ENCODE peak calls at places on chromosomes 2 and 18, in four cellular contexts. N is small intestine, K is SK-N-SH, E is OCI-LY7. T is an unnamed sample.

GRCh38 chr18:59011786-59012185 is 127.9 kb upstream of the SEC11C start:
- DNase-seq in N (no peak), K (no peak), E (peak; percentile 37), T (no peak)

GRCh38 chr2:101704046-101704466 is 6.5 kb downstream of the MAP4K4 start:
- DNase-seq in N (no peak), K (no peak), E (peak; percentile 43), T (no peak)

GRCh38 chr2:166333809-166334208 is 41.9 kb downstream of the SCN9A start:
- DNase-seq in N (no peak), K (no peak), E (no peak), T (no peak)

GRCh38 chr2:179551545-179552045 is 287.0 kb upstream of the SESTD1 start:
- DNase-seq in N (no peak), K (no peak), E (no peak), T (no peak)

GRCh38 chr2:128262315-128263253 is 56.1 kb downstream of the HS6ST1 start:
- DNase-seq in N (no peak), K (no peak), E (no peak), T (no peak)

GRCh38 chr2:54949431-54949830 is 100.8 kb downstream of the RTN4 start:
- DNase-seq in N (no peak), K (no peak), E (no peak), T (no peak)

GRCh38 chr18:32383040-32383819 is 87.5 kb downstream of the GAREM1 start:
- DNase-seq in N (peak; percentile 22), K (no peak), E (no peak), T (no peak)

GRCh38 chr2:20447437-20448245 is 767 bp downstream of the RHOB start:
- DNase-seq in N (peak; percentile 44), K (peak; percentile 82), E (no peak), T (peak; percentile 66)

DNA sequence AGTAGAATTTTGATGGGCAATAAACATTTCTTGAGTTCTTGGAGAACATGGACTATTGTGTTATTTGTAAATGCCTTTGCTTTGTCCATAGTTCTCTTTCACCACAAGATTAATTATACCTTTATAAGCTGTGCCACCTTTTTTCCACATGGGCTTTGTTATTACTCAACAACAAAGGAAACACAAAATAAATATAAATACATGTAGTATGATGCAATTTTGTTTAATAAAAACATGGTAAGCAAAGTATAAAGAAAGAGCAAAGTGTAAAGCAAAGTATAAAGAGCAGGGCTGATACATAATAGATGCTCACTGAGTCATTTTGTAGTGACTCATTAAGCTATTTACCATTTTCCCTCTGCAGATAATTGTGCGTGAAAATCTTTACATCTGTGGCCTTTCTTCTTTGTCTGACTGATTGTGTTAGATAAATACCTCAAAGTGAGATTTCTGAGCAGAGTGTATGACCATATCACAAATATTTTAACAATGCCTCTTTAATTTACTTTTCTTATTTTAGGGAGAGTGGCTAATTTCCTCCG is 80.9 kb downstream of the CERS6 start:
- DNase-seq in N (no peak), K (no peak), E (no peak), T (no peak)
- H3K9me3 ChIP-seq in N (no peaks in the 10 kb centered on the region), K (no peaks in the 10 kb centered on the region), E (no peaks in the 10 kb centered on the region), T (no peaks in the 10 kb centered on the region)

GRCh38 chr18:61679836-61680235 is 213.0 kb downstream of the RNF152 start:
- DNase-seq in N (no peak), K (no peak), E (no peak), T (no peak)

GRCh38 chr18:61676763-61677434 is 215.9 kb downstream of the RNF152 start:
- DNase-seq in N (no peak), K (no peak), E (no peak), T (no peak)

GRCh38 chr18:61683856-61684255 is 209.0 kb downstream of the RNF152 start:
- DNase-seq in N (no peak), K (no peak), E (no peak), T (peak; percentile 43)

GRCh38 chr18:61677435-61677830 is 215.4 kb downstream of the RNF152 start:
- DNase-seq in N (no peak), K (no peak), E (no peak), T (no peak)

DNA sequence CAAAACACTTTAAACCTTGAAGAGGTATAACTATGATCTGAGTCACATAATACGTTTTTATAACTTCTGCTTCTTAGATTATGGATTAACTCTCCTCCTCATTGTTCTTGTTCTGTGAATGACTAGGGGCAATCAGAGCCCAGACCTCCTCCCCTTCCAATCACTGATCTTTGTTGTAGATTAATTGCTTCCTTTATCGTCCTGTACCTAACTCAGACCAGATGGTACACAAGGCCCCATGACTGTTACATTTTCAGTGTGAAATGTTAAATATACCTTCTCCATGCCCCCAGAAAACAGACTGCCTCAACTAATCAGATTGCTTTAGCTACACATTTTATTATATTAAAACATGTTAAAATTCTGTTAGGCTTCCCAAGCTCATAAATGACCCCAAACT is 211.7 kb downstream of the RNF152 start:
- DNase-seq in N (no peak), K (peak; percentile 51), E (no peak), T (no peak)
- H3K27ac ChIP-seq in N (no peak overlapping the region), K (no peak overlapping the region), E (no peak overlapping the region), T (no peak overlapping the region)

GRCh38 chr2:178436662-178437061 is 14.3 kb downstream of the PRKRA start:
- DNase-seq in N (no peak), K (no peak), E (no peak), T (no peak)
- H3K36me3 ChIP-seq in N (peaks cover 11% of the 10 kb centered on the region), K (peaks cover 83% of the 10 kb centered on the region), E (peaks cover 99% of the 10 kb centered on the region), T (peaks cover 93% of the 10 kb centered on the region)

GRCh38 chr2:172572981-172573380 is 17.1 kb downstream of the PDK1 start:
- DNase-seq in N (no peak), K (no peak), E (no peak), T (no peak)
- H3K9me3 ChIP-seq in N (no peaks in the 10 kb centered on the region), K (peaks cover 36% of the 10 kb centered on the region), E (peaks cover 33% of the 10 kb centered on the region), T (peaks cover 5% of the 10 kb centered on the region)

GRCh38 chr2:25336446-25336845 is 5.3 kb downstream of the DNMT3A start:
- DNase-seq in N (no peak), K (peak; percentile 69), E (no peak), T (peak; percentile 81)

GRCh38 chr2:25335204-25335603 is 6.5 kb downstream of the DNMT3A start:
- DNase-seq in N (no peak), K (no peak), E (no peak), T (no peak)

GRCh38 chr2:25337276-25337675 is 4.4 kb downstream of the DNMT3A start:
- DNase-seq in N (no peak), K (no peak), E (peak; percentile 24), T (no peak)

GRCh38 chr2:25334482-25334881 is 7.2 kb downstream of the DNMT3A start:
- DNase-seq in N (no peak), K (no peak), E (no peak), T (no peak)

GRCh38 chr2:25335971-25336370 is 5.8 kb downstream of the DNMT3A start:
- DNase-seq in N (no peak), K (peak; percentile 83), E (no peak), T (peak; percentile 55)
- H3K27ac ChIP-seq in N (no peak overlapping the region), K (no peak overlapping the region), E (no peak overlapping the region), T (peak overlapping the region; percentile 40)

GRCh38 chr2:9405636-9406035 is 17.7 kb downstream of the ITGB1BP1 start:
- DNase-seq in N (no peak), K (no peak), E (no peak), T (no peak)
- H3K36me3 ChIP-seq in N (peaks cover 2% of the 10 kb centered on the region), K (peaks cover 75% of the 10 kb centered on the region), E (peaks cover 37% of the 10 kb centered on the region), T (peaks cover 36% of the 10 kb centered on the region)

GRCh38 chr2:2874805-2875204 is 502.8 kb downstream of the EIPR1 start:
- DNase-seq in N (no peak), K (no peak), E (no peak), T (no peak)

GRCh38 chr2:2875296-2875695 is 502.3 kb downstream of the EIPR1 start:
- DNase-seq in N (no peak), K (no peak), E (no peak), T (no peak)

GRCh38 chr2:2877427-2877826 is 500.2 kb downstream of the EIPR1 start:
- DNase-seq in N (no peak), K (no peak), E (no peak), T (no peak)

GRCh38 chr2:2876350-2877042 is 501.1 kb downstream of the EIPR1 start:
- DNase-seq in N (no peak), K (no peak), E (peak; percentile 27), T (no peak)

DNA sequence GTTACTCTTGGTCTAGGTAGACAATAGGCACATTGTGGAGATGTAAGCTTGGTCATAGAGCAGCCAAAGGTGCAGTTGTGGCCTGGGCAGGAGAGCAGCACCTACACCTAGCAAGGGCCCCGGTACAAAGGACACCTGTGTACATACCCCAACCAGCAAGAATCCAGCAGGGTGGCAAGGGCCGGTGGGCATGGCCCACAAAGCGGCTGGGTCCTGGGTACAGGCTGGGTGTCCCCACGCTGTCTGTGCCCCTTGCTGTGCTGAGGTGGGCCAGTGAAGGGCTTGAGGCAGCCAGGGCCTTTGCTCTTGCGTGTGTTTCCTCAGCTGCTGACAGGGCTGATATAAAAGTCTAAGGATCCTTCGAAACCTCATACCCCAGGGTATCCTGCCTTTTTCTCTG is 501.8 kb downstream of the EIPR1 start:
- DNase-seq in N (no peak), K (no peak), E (no peak), T (no peak)
- H3K9me3 ChIP-seq in N (no peaks in the 10 kb centered on the region), K (no peaks in the 10 kb centered on the region), E (peaks cover 6% of the 10 kb centered on the region), T (peaks cover 8% of the 10 kb centered on the region)

GRCh38 chr2:137091704-137092103 is 326.4 kb downstream of the THSD7B start:
- DNase-seq in N (no peak), K (no peak), E (no peak), T (no peak)

GRCh38 chr2:137096187-137096586 is 330.8 kb downstream of the THSD7B start:
- DNase-seq in N (no peak), K (no peak), E (no peak), T (no peak)

GRCh38 chr2:137096693-137097092 is 331.3 kb downstream of the THSD7B start:
- DNase-seq in N (no peak), K (no peak), E (peak; percentile 4), T (no peak)

GRCh38 chr2:137093116-137093515 is 327.8 kb downstream of the THSD7B start:
- DNase-seq in N (no peak), K (no peak), E (no peak), T (no peak)
- H3K27ac ChIP-seq in N (no peak overlapping the region), K (no peak overlapping the region), E (no peak overlapping the region), T (no peak overlapping the region)